ENCODE peak calls at places on chromosome 20, in four cellular contexts. C, M, W and N are unnamed samples.

GRCh38 chr20:46757754-46758678 is 48.6 kb downstream of the SLC2A10 start:
- DNase-seq in C (no peak), M (peak; percentile 59), W (peak; percentile 51), N (no peak)

GRCh38 chr20:14282140-14282539 is 55.3 kb downstream of the FLRT3 start:
- DNase-seq in M (no peak), W (no peak), C (no peak), N (no peak)

GRCh38 chr20:35515949-35516645 is 13.4 kb downstream of the C20orf173 start:
- DNase-seq in W (no peak), M (no peak), C (no peak), N (no peak)

GRCh38 chr20:62951896-62952372 is 575 bp upstream of the SLC17A9 start:
- DNase-seq in C (peak; percentile 58), M (no peak), W (no peak), N (no peak)

GRCh38 chr20:61193164-61193563 is 58.9 kb upstream of the CDH4 start:
- DNase-seq in C (no peak), W (no peak), M (no peak), N (no peak)

GRCh38 chr20:59774204-59774641 is 159.2 kb downstream of the SYCP2 start:
- DNase-seq in C (no peak), W (no peak), M (no peak), N (no peak)

GRCh38 chr20:22088882-22089281 is 383.4 kb downstream of the PAX1 start:
- DNase-seq in W (no peak), M (no peak), C (no peak), N (no peak)

GRCh38 chr20:8196096-8196495 is 64.0 kb downstream of the PLCB1 start:
- DNase-seq in C (no peak), W (no peak), M (no peak), N (no peak)

GRCh38 chr20:63580796-63581461 is 6.9 kb upstream of the HELZ2 start:
- DNase-seq in C (no peak), W (peak; percentile 50), M (peak; percentile 56), N (no peak)

GRCh38 chr20:41170386-41171105 is 33.2 kb downstream of the PLCG1 start:
- DNase-seq in W (peak; percentile 5), C (no peak), M (no peak), N (no peak)

GRCh38 chr20:13231031-13231752 is 10.1 kb downstream of the ISM1 start:
- DNase-seq in C (no peak), W (no peak), M (no peak), N (no peak)

GRCh38 chr20:34390769-34391447 is 27.8 kb downstream of the ITCH start:
- DNase-seq in M (peak; percentile 38), W (peak; percentile 43), C (peak; percentile 55), N (no peak)

GRCh38 chr20:420721-421574 is 12.8 kb downstream of the RBCK1 start:
- DNase-seq in M (no peak), C (peak; percentile 90), W (peak; percentile 92), N (peak; percentile 84)

DNA sequence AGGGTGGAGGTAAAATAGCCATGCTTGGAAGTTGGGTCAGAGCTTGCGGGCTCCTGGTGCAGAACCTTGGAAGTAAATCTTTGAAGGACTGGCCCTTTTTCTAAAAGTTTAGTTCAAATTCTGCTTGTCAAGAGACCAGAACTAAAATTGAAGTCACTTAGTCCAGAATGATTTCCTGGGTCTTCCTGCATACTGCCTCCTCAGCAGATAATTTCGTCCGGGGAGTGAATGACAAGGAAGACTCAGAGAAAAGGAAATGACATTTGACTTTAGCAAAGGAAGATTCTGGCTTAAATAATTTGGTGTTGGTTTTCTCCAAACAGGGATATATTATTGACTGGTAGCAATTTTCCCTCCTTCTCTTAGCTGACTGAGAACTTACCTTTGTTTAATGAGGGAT is 1.2 kb downstream of the TM9SF4 start:
- DNase-seq in W (no peak), C (no peak), M (no peak), N (no peak)
- TF ChIP-seq CTCF in W (no peak), C (no peak), M (no peak), N (no peak)

GRCh38 chr20:25083773-25084615 is 2.1 kb upstream of the VSX1 start:
- DNase-seq in M (no peak), W (peak; percentile 39), C (no peak), N (no peak)

GRCh38 chr20:25083141-25083772 is 1.3 kb upstream of the VSX1 start:
- DNase-seq in C (no peak), M (no peak), W (no peak), N (no peak)

GRCh38 chr20:25085756-25086495 is 4.0 kb upstream of the VSX1 start:
- DNase-seq in W (no peak), C (no peak), M (no peak), N (no peak)

GRCh38 chr20:25082498-25082873 is 545 bp upstream of the VSX1 start:
- DNase-seq in M (no peak), C (no peak), W (no peak), N (no peak)

GRCh38 chr20:25084616-25085187 is 2.8 kb upstream of the VSX1 start:
- DNase-seq in C (no peak), M (no peak), W (no peak), N (no peak)
- TF ChIP-seq CTCF in C (no peak), M (no peak), W (no peak), N (no peak)

GRCh38 chr20:52915564-52915963 is 56.6 kb upstream of the TSHZ2 start:
- DNase-seq in C (no peak), W (no peak), M (no peak), N (no peak)
- TF ChIP-seq CTCF in C (no peak), W (no peak), M (no peak), N (no peak)

GRCh38 chr20:10963717-10964266 is 290.0 kb upstream of the JAG1 start:
- DNase-seq in W (no peak), C (no peak), M (no peak), N (no peak)

GRCh38 chr20:10960416-10960815 is 286.6 kb upstream of the JAG1 start:
- DNase-seq in M (no peak), C (no peak), W (no peak), N (no peak)

GRCh38 chr20:10961651-10962288 is 288.0 kb upstream of the JAG1 start:
- DNase-seq in M (no peak), W (no peak), C (no peak), N (no peak)

GRCh38 chr20:10965936-10966470 is 292.2 kb upstream of the JAG1 start:
- DNase-seq in M (no peak), W (peak; percentile 34), C (no peak), N (no peak)

DNA sequence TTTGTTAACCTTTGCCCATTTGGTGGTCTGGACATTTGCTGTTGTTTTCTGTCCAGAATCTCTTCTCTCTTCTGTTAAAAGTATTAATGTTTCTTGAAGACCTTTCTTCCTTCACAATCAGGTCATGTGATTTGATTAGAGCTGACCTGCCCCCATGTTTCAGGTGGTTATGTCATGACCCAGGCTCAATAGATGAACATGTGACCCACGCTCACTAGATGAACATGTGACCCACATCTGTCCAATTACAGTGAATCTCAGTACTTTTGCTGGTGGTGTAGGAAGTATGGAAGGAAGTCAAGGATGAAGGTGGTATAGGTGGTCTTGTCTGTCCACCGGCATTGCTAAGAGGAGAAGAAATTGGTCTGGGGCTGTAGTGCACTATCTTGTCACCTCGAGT is 289.1 kb upstream of the JAG1 start:
- DNase-seq in W (no peak), C (no peak), M (no peak), N (no peak)
- TF ChIP-seq CTCF in W (no peak), C (no peak), M (no peak), N (no peak)

DNA sequence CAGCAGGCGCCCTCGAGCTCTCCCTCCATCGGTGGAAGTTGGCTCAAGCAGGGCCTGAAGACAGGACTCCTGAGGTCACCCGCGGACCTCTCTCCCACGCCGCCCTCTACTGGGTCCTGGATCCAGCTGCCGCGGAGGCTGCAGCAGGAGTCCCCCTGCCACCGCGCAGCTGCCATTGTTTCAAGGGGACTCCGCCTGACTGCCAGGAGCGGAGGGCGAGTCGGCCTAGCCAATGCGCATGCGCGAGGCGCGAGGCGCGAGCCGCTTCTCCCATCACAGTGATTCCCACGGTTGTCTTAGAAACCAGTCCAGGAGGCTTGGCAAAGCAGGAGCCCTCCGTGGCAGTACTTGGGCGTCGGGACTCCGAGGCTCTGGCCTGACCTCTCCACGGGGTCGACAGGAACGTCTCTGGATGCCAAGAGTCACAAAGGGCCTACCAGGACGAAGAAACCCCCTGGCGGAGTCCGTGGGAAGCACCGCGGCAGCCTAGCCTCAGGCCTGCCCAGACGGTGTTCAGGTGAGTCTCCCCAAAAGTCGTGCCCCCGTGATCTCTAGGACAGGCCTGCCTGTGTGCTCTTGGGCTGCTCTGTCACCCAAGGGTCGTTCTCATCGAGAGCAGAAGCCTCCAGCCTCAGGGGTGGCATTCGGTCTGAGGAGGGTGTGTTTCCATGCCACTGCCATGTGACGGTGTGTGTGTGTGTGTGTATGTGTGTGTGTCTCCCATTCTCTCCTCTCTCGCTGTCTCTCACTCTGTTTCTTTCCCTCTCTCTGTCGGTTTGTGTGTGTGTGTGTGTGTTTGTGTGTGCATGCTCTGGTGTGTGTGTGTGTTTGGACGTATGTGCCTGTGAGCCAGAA is 290.6 kb upstream of the ZNF337 start:
- DNase-seq in W (peak; percentile 27), M (peak; percentile 29), C (no peak), N (no peak)
- TF ChIP-seq CTCF in W (peak; percentile 29), M (peak; percentile 32), C (no peak), N (no peak)